ENCODE peak calls at places on chromosome 10, in eight cellular contexts. T is thyroid gland, E is upper lobe of left lung, Q is sigmoid colon, D is body of pancreas, I is spleen, A is HCT116, P is adrenal gland. J is an unnamed sample.

GRCh38 chr10:78028438-78029293 is 649 bp downstream of the POLR3A start:
- DNase-seq in T (peak), E (no peak), Q (peak), D (peak), I (peak), A (no peak), P (peak), J (no peak)

GRCh38 chr10:31593124-31593523 is 274.1 kb downstream of the ZEB1 start:
- DNase-seq in T (no peak), E (no peak), Q (no peak), D (no peak), I (no peak), A (no peak), P (no peak), J (no peak)

GRCh38 chr10:52019656-52020055 is 294.4 kb upstream of the DKK1 start:
- DNase-seq in T (no peak), E (no peak), Q (no peak), D (no peak), I (no peak), A (no peak), P (no peak), J (no peak)

GRCh38 chr10:128774979-128775378 is 648.8 kb upstream of the MKI67 start:
- DNase-seq in T (no peak), E (no peak), Q (no peak), D (no peak), I (no peak), A (no peak), P (no peak), J (no peak)

GRCh38 chr10:80952436-80952835 is 414.7 kb downstream of the SH2D4B start:
- DNase-seq in T (no peak), E (no peak), Q (no peak), D (no peak), I (no peak), A (no peak), P (no peak), J (no peak)

GRCh38 chr10:66629976-66630375 is 295.9 kb upstream of the LRRTM3 start:
- DNase-seq in T (no peak), E (no peak), Q (no peak), D (no peak), I (no peak), A (no peak), P (no peak), J (no peak)

GRCh38 chr10:61475449-61475873 is 22.3 kb upstream of the TMEM26 start:
- DNase-seq in T (no peak), E (no peak), Q (no peak), D (no peak), I (no peak), A (no peak), P (no peak), J (no peak)

GRCh38 chr10:31274310-31274709 is 44.7 kb upstream of the ZEB1 start:
- DNase-seq in T (no peak), E (no peak), Q (no peak), D (no peak), I (no peak), A (no peak), P (no peak), J (no peak)

GRCh38 chr10:77763453-77764430 is 126.1 kb upstream of the KCNMA1 start:
- DNase-seq in T (no peak), E (no peak), Q (no peak), D (no peak), I (no peak), A (no peak), P (peak), J (no peak)

GRCh38 chr10:99224766-99225165 is 10.9 kb downstream of the HPSE2 start:
- DNase-seq in T (no peak), E (no peak), Q (no peak), D (no peak), I (no peak), A (no peak), P (no peak), J (no peak)

GRCh38 chr10:100656479-100656878 is 88.9 kb upstream of the PAX2 start:
- DNase-seq in T (no peak), E (peak), Q (no peak), D (peak), I (peak), A (no peak), P (no peak), J (no peak)

GRCh38 chr10:104076743-104077160 is 8.9 kb downstream of the COL17A1 start:
- DNase-seq in T (peak), E (no peak), Q (no peak), D (peak), I (no peak), A (no peak), P (peak), J (peak)

GRCh38 chr10:114551310-114551972 is 106.6 kb downstream of the ABLIM1 start:
- DNase-seq in T (peak), E (no peak), Q (peak), D (peak), I (no peak), A (no peak), P (peak), J (peak)

GRCh38 chr10:108913300-108913699 is 1010.0 kb downstream of the XPNPEP1 start:
- DNase-seq in T (peak), E (no peak), Q (no peak), D (no peak), I (no peak), A (no peak), P (no peak), J (no peak)

GRCh38 chr10:125101049-125101448 is 59.3 kb downstream of the CTBP2 start:
- DNase-seq in T (peak), E (no peak), Q (peak), D (no peak), I (no peak), A (no peak), P (no peak), J (peak)

GRCh38 chr10:22615819-22616499 is 98.4 kb downstream of the PIP4K2A start:
- DNase-seq in T (no peak), E (no peak), Q (peak), D (peak), I (peak), A (no peak), P (peak), J (no peak)

GRCh38 chr10:59633063-59633462 is 76.6 kb downstream of the SLC16A9 start:
- DNase-seq in T (no peak), E (no peak), Q (no peak), D (no peak), I (no peak), A (no peak), P (no peak), J (no peak)

GRCh38 chr10:124612611-124613498 is 131.3 kb downstream of the FAM53B start:
- DNase-seq in T (peak), E (peak), Q (no peak), D (no peak), I (no peak), A (peak), P (peak), J (no peak)

GRCh38 chr10:91006001-91006751 is 85.3 kb upstream of the ANKRD1 start:
- DNase-seq in T (peak), E (no peak), Q (peak), D (peak), I (peak), A (peak), P (peak), J (peak)

GRCh38 chr10:7258948-7259523 is 151.8 kb downstream of the SFMBT2 start:
- DNase-seq in T (no peak), E (no peak), Q (no peak), D (no peak), I (no peak), A (no peak), P (peak), J (no peak)

GRCh38 chr10:129952771-129953489 is 11.1 kb downstream of the EBF3 start:
- DNase-seq in T (no peak), E (no peak), Q (peak), D (no peak), I (no peak), A (no peak), P (no peak), J (no peak)

GRCh38 chr10:3595736-3596135 is 189.3 kb downstream of the KLF6 start:
- DNase-seq in T (no peak), E (no peak), Q (no peak), D (no peak), I (no peak), A (no peak), P (no peak), J (no peak)

GRCh38 chr10:11036424-11037011 is 18.8 kb downstream of the CELF2 start:
- DNase-seq in T (peak), E (no peak), Q (no peak), D (peak), I (no peak), A (no peak), P (peak), J (no peak)

GRCh38 chr10:124892905-124893304 is 49.0 kb upstream of the ZRANB1 start:
- DNase-seq in T (no peak), E (no peak), Q (no peak), D (no peak), I (no peak), A (no peak), P (no peak), J (no peak)

GRCh38 chr10:24360286-24361127 is 151.6 kb downstream of the KIAA1217 start:
- DNase-seq in T (peak), E (no peak), Q (no peak), D (peak), I (no peak), A (peak), P (peak), J (peak)

GRCh38 chr10:85032981-85033380 is 704.6 kb downstream of the CCSER2 start:
- DNase-seq in T (peak), E (no peak), Q (no peak), D (no peak), I (no peak), A (no peak), P (no peak), J (no peak)

GRCh38 chr10:93542358-93542791 is 24.1 kb upstream of the FFAR4 start:
- DNase-seq in T (peak), E (no peak), Q (no peak), D (peak), I (no peak), A (no peak), P (peak), J (peak)

GRCh38 chr10:20100157-20100556 is 283.9 kb downstream of the PLXDC2 start:
- DNase-seq in T (no peak), E (no peak), Q (no peak), D (no peak), I (no peak), A (no peak), P (no peak), J (no peak)

GRCh38 chr10:25017247-25017590 is 807 bp downstream of the THNSL1 start:
- DNase-seq in T (peak), E (no peak), Q (no peak), D (peak), I (no peak), A (no peak), P (peak), J (no peak)

GRCh38 chr10:126057494-126057893 is 161.1 kb downstream of the FANK1 start:
- DNase-seq in T (no peak), E (no peak), Q (no peak), D (no peak), I (no peak), A (no peak), P (no peak), J (no peak)

GRCh38 chr10:132607961-132608495 is 70.4 kb downstream of the INPP5A start:
- DNase-seq in T (no peak), E (no peak), Q (peak), D (no peak), I (peak), A (no peak), P (no peak), J (no peak)
- H3K27ac ChIP-seq in T (no peak), E (no peak), Q (peak), D (no peak), I (no peak), A (no peak), P (no peak), J (no peak)

GRCh38 chr10:79244068-79244442 is 103.2 kb upstream of the PPIF start:
- DNase-seq in T (no peak), E (no peak), Q (no peak), D (no peak), I (no peak), A (no peak), P (no peak), J (no peak)

GRCh38 chr10:79241990-79242619 is 105.2 kb upstream of the PPIF start:
- DNase-seq in T (peak), E (peak), Q (peak), D (peak), I (peak), A (no peak), P (peak), J (peak)

GRCh38 chr10:79244841-79245504 is 102.3 kb upstream of the PPIF start:
- DNase-seq in T (no peak), E (no peak), Q (no peak), D (peak), I (peak), A (no peak), P (no peak), J (no peak)

GRCh38 chr10:79242620-79243152 is 104.6 kb upstream of the PPIF start:
- DNase-seq in T (peak), E (peak), Q (peak), D (peak), I (peak), A (no peak), P (peak), J (no peak)

DNA sequence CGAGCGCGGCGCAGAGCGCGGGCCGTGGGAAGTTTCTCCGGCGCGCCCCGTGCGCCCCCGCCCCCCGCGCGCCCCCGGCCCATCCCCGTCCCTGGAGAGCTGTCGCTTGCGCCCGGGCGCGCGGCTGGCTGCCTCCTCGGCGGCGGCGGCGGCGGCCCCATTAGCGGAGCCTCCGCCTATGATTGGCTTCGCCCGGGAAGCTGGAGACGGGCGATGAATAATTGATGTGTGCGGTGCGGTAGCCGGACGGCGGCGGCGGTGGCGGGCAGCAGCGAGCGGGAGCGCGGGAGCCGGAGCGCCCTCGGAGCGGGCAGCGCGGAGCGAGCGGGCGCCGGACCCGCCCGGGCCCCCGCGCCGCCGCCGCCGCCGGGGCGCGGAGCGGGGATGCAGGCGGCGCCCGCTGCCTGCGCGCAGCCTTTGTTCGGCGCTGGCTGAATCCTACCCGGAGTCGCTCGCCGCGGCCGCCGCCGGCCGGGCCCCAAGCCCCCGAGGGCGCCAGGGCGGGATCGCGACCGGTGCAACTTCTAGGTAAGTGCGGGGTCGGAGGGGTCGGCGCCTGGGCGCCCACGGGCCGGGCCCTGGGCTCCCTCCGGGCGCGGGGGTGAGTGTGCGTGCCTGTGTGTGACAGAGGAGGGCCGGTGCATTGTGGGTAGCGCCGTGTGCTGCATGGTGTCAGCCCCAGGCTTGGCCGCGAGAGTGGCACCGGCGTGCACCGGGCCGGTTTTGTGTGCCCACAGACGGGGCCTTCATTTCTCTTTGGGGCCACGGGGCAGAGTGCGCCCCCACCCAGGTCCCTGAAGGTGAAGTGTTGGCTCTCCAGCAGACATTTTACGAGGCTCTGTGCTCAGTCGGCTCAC is 103.8 kb upstream of the PPIF start:
- DNase-seq in T (no peak), E (peak), Q (peak), D (no peak), I (peak), A (no peak), P (peak), J (no peak)
- TF ChIP-seq POLR2A in T (no peak), E (peak), Q (peak), D (no peak), I (no peak), A (no peak), P (no peak), J (no peak)

GRCh38 chr10:33133557-33133956 is 175.5 kb upstream of the ITGB1 start:
- DNase-seq in T (no peak), E (no peak), Q (no peak), D (no peak), I (no peak), A (no peak), P (no peak), J (no peak)

GRCh38 chr10:33129181-33129928 is 171.3 kb upstream of the ITGB1 start:
- DNase-seq in T (no peak), E (no peak), Q (no peak), D (peak), I (no peak), A (no peak), P (peak), J (no peak)

GRCh38 chr10:33129987-33130386 is 172.0 kb upstream of the ITGB1 start:
- DNase-seq in T (no peak), E (no peak), Q (no peak), D (peak), I (no peak), A (no peak), P (no peak), J (no peak)

GRCh38 chr10:33134011-33134751 is 176.2 kb upstream of the ITGB1 start:
- DNase-seq in T (peak), E (no peak), Q (peak), D (peak), I (no peak), A (peak), P (peak), J (no peak)

GRCh38 chr10:33132626-33133025 is 174.6 kb upstream of the ITGB1 start:
- DNase-seq in T (no peak), E (no peak), Q (no peak), D (no peak), I (no peak), A (no peak), P (no peak), J (no peak)
- TF ChIP-seq CTCF in T (no peak), E (no peak), Q (no peak), D (no peak), I (peak), A (peak), P (no peak), J (no peak)

GRCh38 chr10:119205926-119206602 is 1.3 kb upstream of the GRK5 start:
- DNase-seq in T (peak), E (no peak), Q (peak), D (peak), I (peak), A (no peak), P (peak), J (peak)
- H3K27ac ChIP-seq in T (peak), E (peak), Q (peak), D (peak), I (peak), A (peak), P (peak), J (peak)

DNA sequence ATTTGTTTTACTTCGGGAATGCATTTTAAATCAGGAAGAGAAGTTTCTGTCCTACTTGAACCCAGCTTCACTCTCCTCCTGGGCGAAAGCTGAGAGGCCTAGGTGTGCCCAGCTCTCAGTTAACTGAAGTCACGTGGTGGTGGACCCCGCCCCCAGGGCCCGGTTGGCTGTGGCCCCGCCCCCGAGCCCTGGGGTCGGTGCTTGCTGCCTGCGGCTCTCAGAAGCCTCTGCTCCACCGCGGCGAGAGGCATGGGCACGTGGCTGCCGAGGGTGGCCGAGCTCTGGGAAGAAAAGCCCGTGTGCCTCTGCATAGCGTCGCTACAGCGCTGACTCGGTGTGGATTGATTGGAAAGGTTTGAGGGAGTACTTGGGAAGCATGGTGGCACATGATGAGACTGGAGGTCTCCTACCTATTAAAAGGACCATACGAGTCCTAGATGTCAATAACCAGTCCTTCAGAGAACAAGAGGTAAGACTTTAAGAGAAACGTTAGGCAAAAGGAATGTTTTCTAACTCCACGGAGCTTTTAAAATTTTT is 34.1 kb downstream of the NET1 start:
- DNase-seq in T (peak), E (peak), Q (peak), D (peak), I (peak), A (peak), P (peak), J (peak)
- TF ChIP-seq POLR2A in T (peak), E (peak), Q (peak), D (peak), I (peak), A (no peak), P (peak), J (peak)

GRCh38 chr10:122861724-122862161 is 16.1 kb upstream of the CUZD1 start:
- DNase-seq in T (no peak), E (no peak), Q (no peak), D (no peak), I (no peak), A (no peak), P (no peak), J (no peak)
- TF ChIP-seq CTCF in T (no peak), E (no peak), Q (no peak), D (no peak), I (no peak), A (no peak), P (no peak), J (no peak)